ENCODE peak calls at places on chromosomes 7 and 10, in five cellular contexts. B, S, E, P and U are unnamed samples.

GRCh38 chr10:104340099-104340594 is 1.9 kb upstream of the ITPRIP start:
- DNase-seq in B (no peak), P (no peak), E (no peak), S (no peak), U (no peak)

GRCh38 chr10:50470345-50470744 is 153.4 kb downstream of the SGMS1 start:
- DNase-seq in B (no peak), P (no peak), E (no peak), S (no peak), U (no peak)

GRCh38 chr10:13893926-13894325 is 307.2 kb downstream of the PRPF18 start:
- DNase-seq in E (no peak), P (no peak), S (no peak), B (no peak), U (no peak)

GRCh38 chr10:67779455-67780205 is 58.4 kb downstream of the DNAJC12 start:
- DNase-seq in S (peak; percentile 63), B (peak; percentile 64), P (peak; percentile 77), E (no peak), U (no peak)

GRCh38 chr7:131424219-131424822 is 96.6 kb downstream of the MKLN1 start:
- DNase-seq in B (peak; percentile 30), P (no peak), E (no peak), S (no peak), U (no peak)

GRCh38 chr10:117431160-117431559 is 55.9 kb upstream of the PDZD8 start:
- DNase-seq in B (no peak), S (no peak), E (no peak), P (no peak), U (no peak)

GRCh38 chr7:74032191-74032490 is 4.2 kb downstream of the ELN start:
- DNase-seq in E (no peak), P (peak; percentile 93), S (no peak), B (no peak), U (no peak)

GRCh38 chr7:147245274-147245673 is 1128.7 kb downstream of the CNTNAP2 start:
- DNase-seq in B (peak; percentile 32), P (no peak), S (peak; percentile 12), E (no peak), U (no peak)

GRCh38 chr7:156986378-156986777 is 24.1 kb downstream of the MNX1 start:
- DNase-seq in B (no peak), S (no peak), P (no peak), E (no peak), U (no peak)

GRCh38 chr10:76632158-76633051 is 1005.2 kb downstream of the KCNMA1 start:
- DNase-seq in E (no peak), P (no peak), S (peak; percentile 33), B (no peak), U (no peak)

GRCh38 chr10:71719464-71720303 is at the start of gene C10orf105:
- DNase-seq in E (no peak), S (no peak), P (no peak), B (no peak), U (no peak)

GRCh38 chr10:51700228-51700835 is 937 bp upstream of the CSTF2T start:
- DNase-seq in E (no peak), S (peak; percentile 17), P (no peak), B (no peak), U (no peak)

GRCh38 chr7:54839538-54840213 is 80.7 kb upstream of the SEC61G start:
- DNase-seq in B (no peak), S (peak; percentile 35), E (no peak), P (peak; percentile 76), U (peak; percentile 80)

GRCh38 chr10:112335866-112336265 is 38.0 kb upstream of the ACSL5 start:
- DNase-seq in P (no peak), S (peak; percentile 76), B (no peak), E (no peak), U (no peak)

GRCh38 chr7:42930889-42931288 is 1.1 kb downstream of the PSMA2 start:
- DNase-seq in S (no peak), B (no peak), E (no peak), P (no peak), U (no peak)

GRCh38 chr7:69656890-69657289 is 58.6 kb downstream of the AUTS2 start:
- DNase-seq in S (no peak), P (peak; percentile 69), E (no peak), B (no peak), U (no peak)

GRCh38 chr7:1947586-1948217 is 277.6 kb downstream of the ELFN1 start:
- DNase-seq in B (no peak), E (no peak), S (no peak), P (peak; percentile 57), U (peak; percentile 81)

GRCh38 chr7:100475549-100475948 is 3.5 kb downstream of the TSC22D4 start:
- DNase-seq in B (no peak), S (no peak), E (no peak), P (no peak), U (peak; percentile 75)

GRCh38 chr10:44379907-44380306 is 5.0 kb downstream of the CXCL12 start:
- DNase-seq in P (peak; percentile 60), E (no peak), B (no peak), S (no peak), U (peak; percentile 30)

GRCh38 chr10:113713297-113713982 is 33.7 kb downstream of the CASP7 start:
- DNase-seq in P (no peak), S (no peak), E (no peak), B (no peak), U (no peak)

GRCh38 chr7:116799912-116800311 is 62.5 kb upstream of the CAPZA2 start:
- DNase-seq in B (no peak), P (no peak), S (no peak), E (no peak), U (no peak)

GRCh38 chr7:12222889-12223579 is 11.9 kb downstream of the TMEM106B start:
- DNase-seq in P (no peak), B (no peak), E (no peak), S (no peak), U (no peak)

GRCh38 chr7:76294344-76295024 is 8.0 kb upstream of the HSPB1 start:
- DNase-seq in S (peak; percentile 96), B (no peak), P (peak; percentile 99), E (peak; percentile 98), U (peak; percentile 90)

GRCh38 chr10:95475827-95476481 is 85.2 kb downstream of the SORBS1 start:
- DNase-seq in E (no peak), B (no peak), P (no peak), S (peak; percentile 87), U (no peak)

GRCh38 chr10:8061274-8062211 is 7.1 kb downstream of the GATA3 start:
- DNase-seq in E (no peak), P (no peak), S (no peak), B (no peak), U (no peak)
- TF ChIP-seq POLR2AphosphoS5 in E (no peak), P (no peak), S (no peak), B (no peak), U (no peak)

GRCh38 chr10:119849944-119850343 is 22.7 kb downstream of the MCMBP start:
- DNase-seq in B (no peak), S (no peak), E (no peak), P (no peak), U (no peak)

GRCh38 chr10:119849031-119849789 is 23.4 kb downstream of the MCMBP start:
- DNase-seq in P (no peak), B (no peak), S (no peak), E (peak; percentile 42), U (no peak)

GRCh38 chr10:119852822-119853221 is 19.8 kb downstream of the MCMBP start:
- DNase-seq in B (no peak), P (no peak), S (no peak), E (peak; percentile 50), U (no peak)

GRCh38 chr10:119853584-119853983 is 19.1 kb downstream of the MCMBP start:
- DNase-seq in P (no peak), B (no peak), E (no peak), S (no peak), U (no peak)

GRCh38 chr10:119852277-119852676 is 20.4 kb downstream of the MCMBP start:
- DNase-seq in S (no peak), E (peak; percentile 19), P (no peak), B (no peak), U (no peak)
- H3K36me3 ChIP-seq in S (peaks cover 70% of the 10 kb centered on the region), E (peaks cover 90% of the 10 kb centered on the region), P (peaks cover 82% of the 10 kb centered on the region), B (peaks cover 41% of the 10 kb centered on the region), U (peaks cover 59% of the 10 kb centered on the region)

GRCh38 chr7:30566596-30566995 is 28.1 kb upstream of the GARS1 start:
- DNase-seq in S (no peak), E (no peak), P (no peak), B (no peak), U (no peak)

GRCh38 chr7:30562909-30563308 is 31.8 kb upstream of the GARS1 start:
- DNase-seq in B (no peak), E (no peak), P (no peak), S (no peak), U (no peak)

GRCh38 chr7:30563326-30563942 is 31.2 kb upstream of the GARS1 start:
- DNase-seq in B (no peak), S (no peak), P (no peak), E (no peak), U (no peak)

GRCh38 chr7:30562498-30562897 is 32.2 kb upstream of the GARS1 start:
- DNase-seq in E (no peak), P (no peak), S (no peak), B (no peak), U (no peak)

DNA sequence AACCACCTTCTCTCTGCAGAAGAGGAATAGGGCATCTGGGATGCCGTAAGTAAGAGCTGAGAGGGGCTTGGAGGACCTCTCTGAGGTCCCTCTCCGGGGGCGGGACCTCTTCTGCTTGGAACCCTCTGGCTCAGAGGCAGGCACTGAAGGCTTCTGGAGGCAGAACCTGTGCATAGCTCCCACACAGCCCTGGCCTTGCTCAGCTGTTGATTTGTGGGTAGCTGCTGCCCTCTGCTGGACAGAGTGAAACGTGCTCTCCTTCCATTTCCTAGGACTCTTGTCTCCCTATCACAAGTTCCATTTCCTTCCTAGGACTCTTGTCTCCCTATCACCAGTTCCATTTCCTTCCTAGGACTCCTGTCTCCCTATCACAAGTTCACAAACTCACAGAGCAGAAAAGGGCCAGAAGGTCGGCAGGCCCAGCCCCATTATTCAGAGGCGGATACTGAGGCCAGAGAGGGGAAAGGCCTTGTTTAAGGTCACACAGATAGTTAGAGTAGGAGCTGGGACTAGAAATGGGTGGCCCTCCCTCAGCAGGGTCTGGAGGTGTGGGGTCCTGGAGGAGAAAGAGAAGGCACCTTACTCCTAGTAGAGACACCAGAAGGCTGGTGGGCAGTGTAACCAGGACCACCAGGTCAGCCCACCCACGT is 30.3 kb upstream of the GARS1 start:
- DNase-seq in S (peak; percentile 84), B (peak; percentile 76), E (no peak), P (peak; percentile 89), U (peak; percentile 88)
- TF ChIP-seq POLR2AphosphoS5 in S (no peak), B (no peak), E (no peak), P (no peak), U (peak; percentile 56)

GRCh38 chr7:23698822-23699221 is 11.2 kb upstream of the STK31 start:
- DNase-seq in B (no peak), E (no peak), S (no peak), P (no peak), U (no peak)

GRCh38 chr7:23696916-23697441 is 13.0 kb upstream of the STK31 start:
- DNase-seq in B (no peak), P (no peak), S (peak; percentile 31), E (no peak), U (peak; percentile 85)

DNA sequence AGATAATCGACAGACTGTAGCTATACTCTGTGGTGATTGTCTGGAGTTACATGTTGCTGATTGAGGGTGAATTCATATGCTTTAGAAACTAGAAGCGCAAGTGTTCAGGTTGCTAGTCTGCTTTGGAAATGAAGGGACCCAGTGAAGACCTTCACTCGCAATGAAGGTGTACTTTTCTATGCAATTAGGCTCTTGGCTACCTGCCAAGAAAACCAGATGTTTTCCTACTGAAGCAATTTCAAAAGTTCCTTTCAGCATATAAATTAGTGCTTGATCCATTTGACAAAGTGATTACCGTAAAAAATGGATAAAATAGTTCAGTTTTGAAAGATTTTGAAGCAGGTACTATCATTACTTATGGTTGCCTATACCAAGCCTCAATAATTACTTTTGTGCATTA is 10.0 kb upstream of the STK31 start:
- DNase-seq in S (no peak), P (no peak), B (no peak), E (no peak), U (no peak)
- H3K36me3 ChIP-seq in S (peaks cover 41% of the 10 kb centered on the region), P (peaks cover 26% of the 10 kb centered on the region), B (no peaks in the 10 kb centered on the region), E (peaks cover 32% of the 10 kb centered on the region), U (peaks cover 69% of the 10 kb centered on the region)